ENCODE peak calls at places on chromosomes 13 and 19, in nine cellular contexts. G is HS-5, M is foreskin fibroblast, L is thoracic aorta, Z is amygdala, E is nephron progenitor cell, N is NCI-H69, X is cardiac fibroblast, V is AG09319. C is an unnamed sample.
A peak's percentile ranks its signal among the peaks of the same experiment; 100 is the strongest.

GRCh38 chr13:23377603-23378002 is 55.9 kb downstream of the SACS start:
- DNase-seq in G (no peak), M (no peak), L (no peak), Z (no peak), E (no peak), N (no peak), X (no peak), V (no peak), C (no peak)

GRCh38 chr19:38360839-38361631 is 13.3 kb upstream of the PSMD8 start:
- DNase-seq in G (no peak), M (no peak), L (no peak), Z (no peak), E (no peak), N (no peak), X (no peak), V (no peak), C (no peak)

GRCh38 chr13:57128909-57129308 is 11.8 kb upstream of the PRR20A start:
- DNase-seq in G (no peak), M (no peak), L (no peak), Z (no peak), E (no peak), N (no peak), X (no peak), V (no peak), C (no peak)

GRCh38 chr19:15812059-15812722 is 3.3 kb downstream of the OR10H1 start:
- DNase-seq in G (no peak), M (no peak), L (no peak), Z (no peak), E (no peak), N (no peak), X (no peak), V (no peak), C (no peak)

GRCh38 chr13:73984949-73985691 is 149.1 kb downstream of the KLF12 start:
- DNase-seq in G (no peak), M (no peak), L (no peak), Z (no peak), E (no peak), N (peak; percentile 94), X (no peak), V (no peak), C (no peak)

GRCh38 chr19:39765091-39766076 is 13.3 kb upstream of the LEUTX start:
- DNase-seq in G (peak; percentile 14), M (peak; percentile 16), L (no peak), Z (no peak), E (peak; percentile 72), N (peak; percentile 66), X (peak; percentile 61), V (no peak), C (no peak)

GRCh38 chr13:104809483-104809882 is 1726.0 kb downstream of the EFNB2 start:
- DNase-seq in G (peak; percentile 40), M (no peak), L (no peak), Z (no peak), E (no peak), N (no peak), X (peak; percentile 52), V (no peak), C (no peak)

GRCh38 chr19:48695743-48696352 is at the start of gene FUT2:
- DNase-seq in G (no peak), M (no peak), L (no peak), Z (no peak), E (no peak), N (peak; percentile 82), X (no peak), V (no peak), C (no peak)

GRCh38 chr19:38583219-38583984 is 34.4 kb downstream of the MAP4K1 start:
- DNase-seq in G (no peak), M (no peak), L (no peak), Z (no peak), E (no peak), N (no peak), X (no peak), V (no peak), C (no peak)

GRCh38 chr13:111482126-111482525 is 161.7 kb downstream of the TEX29 start:
- DNase-seq in G (no peak), M (no peak), L (no peak), Z (no peak), E (no peak), N (no peak), X (no peak), V (no peak), C (no peak)

GRCh38 chr19:4984448-4984990 is 15.6 kb downstream of the KDM4B start:
- DNase-seq in G (no peak), M (no peak), L (no peak), Z (no peak), E (peak; percentile 44), N (peak; percentile 80), X (no peak), V (no peak), C (no peak)

GRCh38 chr13:41970918-41971317 is 10.0 kb upstream of the VWA8 start:
- DNase-seq in G (no peak), M (no peak), L (no peak), Z (no peak), E (no peak), N (no peak), X (no peak), V (no peak), C (no peak)

GRCh38 chr19:14073925-14074838 is 1.6 kb downstream of the MISP3 start:
- DNase-seq in G (peak; percentile 35), M (peak; percentile 18), L (no peak), Z (peak; percentile 50), E (peak; percentile 37), N (peak; percentile 86), X (no peak), V (no peak), C (no peak)

GRCh38 chr13:112730157-112730671 is 40.4 kb downstream of the ATP11A start:
- DNase-seq in G (no peak), M (no peak), L (no peak), Z (no peak), E (no peak), N (no peak), X (no peak), V (no peak), C (no peak)

GRCh38 chr13:108915095-108915633 is 285.8 kb downstream of the MYO16 start:
- DNase-seq in G (no peak), M (peak; percentile 37), L (no peak), Z (no peak), E (no peak), N (no peak), X (peak; percentile 77), V (no peak), C (no peak)

C was measured in anterior cingulate cortex.